ENCODE peak calls at places on chromosomes 3 and 15, in nine cellular contexts. One of them, this sample, is unnamed.

GRCh38 chr3:117105650-117106049 is 396.1 kb downstream of the TUSC7 start:
- DNase-seq in fibroblast of lung: peak
- DNase-seq in brain microvascular endothelial cell: peak
- DNase-seq in GM23338: no peak
- DNase-seq in CD8-positive, alpha-beta T cell: no peak
- DNase-seq in PC-3: no peak
- DNase-seq in GM12865: no peak
- DNase-seq in SK-N-SH: peak
- DNase-seq in left ventricle myocardium inferior: no peak
- DNase-seq in this sample: peak

GRCh38 chr3:156689589-156689988 is 15.2 kb downstream of the TIPARP start:
- DNase-seq in fibroblast of lung: no peak
- DNase-seq in brain microvascular endothelial cell: no peak
- DNase-seq in GM23338: no peak
- DNase-seq in CD8-positive, alpha-beta T cell: no peak
- DNase-seq in PC-3: no peak
- DNase-seq in GM12865: no peak
- DNase-seq in SK-N-SH: no peak
- DNase-seq in left ventricle myocardium inferior: no peak
- DNase-seq in this sample: no peak

GRCh38 chr3:58206406-58207011 is 4.3 kb downstream of the DNASE1L3 start:
- DNase-seq in fibroblast of lung: peak
- DNase-seq in brain microvascular endothelial cell: peak
- DNase-seq in GM23338: no peak
- DNase-seq in CD8-positive, alpha-beta T cell: no peak
- DNase-seq in PC-3: peak
- DNase-seq in GM12865: no peak
- DNase-seq in SK-N-SH: no peak
- DNase-seq in left ventricle myocardium inferior: no peak
- DNase-seq in this sample: peak

GRCh38 chr15:55802600-55803376 is 59.8 kb upstream of the PRTG start:
- DNase-seq in fibroblast of lung: no peak
- DNase-seq in brain microvascular endothelial cell: no peak
- DNase-seq in GM23338: peak
- DNase-seq in CD8-positive, alpha-beta T cell: no peak
- DNase-seq in PC-3: no peak
- DNase-seq in GM12865: no peak
- DNase-seq in SK-N-SH: peak
- DNase-seq in left ventricle myocardium inferior: no peak
- DNase-seq in this sample: no peak

GRCh38 chr3:157176108-157176507 is 16.2 kb upstream of the CCNL1 start:
- DNase-seq in fibroblast of lung: peak
- DNase-seq in brain microvascular endothelial cell: no peak
- DNase-seq in GM23338: no peak
- DNase-seq in CD8-positive, alpha-beta T cell: no peak
- DNase-seq in PC-3: no peak
- DNase-seq in GM12865: no peak
- DNase-seq in SK-N-SH: peak
- DNase-seq in left ventricle myocardium inferior: no peak
- DNase-seq in this sample: no peak

GRCh38 chr15:40182358-40183029 is 21.6 kb downstream of the BUB1B start:
- DNase-seq in fibroblast of lung: no peak
- DNase-seq in brain microvascular endothelial cell: no peak
- DNase-seq in GM23338: no peak
- DNase-seq in CD8-positive, alpha-beta T cell: no peak
- DNase-seq in PC-3: no peak
- DNase-seq in GM12865: no peak
- DNase-seq in SK-N-SH: no peak
- DNase-seq in left ventricle myocardium inferior: no peak
- DNase-seq in this sample: no peak

GRCh38 chr15:95616306-95616705 is 714.2 kb upstream of the NR2F2 start:
- DNase-seq in fibroblast of lung: no peak
- DNase-seq in brain microvascular endothelial cell: no peak
- DNase-seq in GM23338: no peak
- DNase-seq in CD8-positive, alpha-beta T cell: no peak
- DNase-seq in PC-3: no peak
- DNase-seq in GM12865: no peak
- DNase-seq in SK-N-SH: no peak
- DNase-seq in left ventricle myocardium inferior: no peak
- DNase-seq in this sample: no peak

GRCh38 chr3:65402597-65402996 is 636.1 kb downstream of the MAGI1 start:
- DNase-seq in fibroblast of lung: peak
- DNase-seq in brain microvascular endothelial cell: peak
- DNase-seq in GM23338: peak
- DNase-seq in CD8-positive, alpha-beta T cell: no peak
- DNase-seq in PC-3: peak
- DNase-seq in GM12865: no peak
- DNase-seq in SK-N-SH: no peak
- DNase-seq in left ventricle myocardium inferior: no peak
- DNase-seq in this sample: peak

GRCh38 chr15:81939604-81940440 is 106.0 kb downstream of the MEX3B start:
- DNase-seq in fibroblast of lung: peak
- DNase-seq in brain microvascular endothelial cell: peak
- DNase-seq in GM23338: peak
- DNase-seq in CD8-positive, alpha-beta T cell: no peak
- DNase-seq in PC-3: peak
- DNase-seq in GM12865: peak
- DNase-seq in SK-N-SH: peak
- DNase-seq in left ventricle myocardium inferior: no peak
- DNase-seq in this sample: peak

GRCh38 chr15:99249270-99249817 is at the start of gene TTC23:
- DNase-seq in fibroblast of lung: peak
- DNase-seq in brain microvascular endothelial cell: peak
- DNase-seq in GM23338: peak
- DNase-seq in CD8-positive, alpha-beta T cell: no peak
- DNase-seq in PC-3: peak
- DNase-seq in GM12865: no peak
- DNase-seq in SK-N-SH: no peak
- DNase-seq in left ventricle myocardium inferior: no peak
- DNase-seq in this sample: peak

GRCh38 chr15:70327328-70328136 is 229.8 kb upstream of the TLE3 start:
- DNase-seq in fibroblast of lung: peak
- DNase-seq in brain microvascular endothelial cell: peak
- DNase-seq in GM23338: no peak
- DNase-seq in CD8-positive, alpha-beta T cell: no peak
- DNase-seq in PC-3: no peak
- DNase-seq in GM12865: no peak
- DNase-seq in SK-N-SH: no peak
- DNase-seq in left ventricle myocardium inferior: no peak
- DNase-seq in this sample: peak

GRCh38 chr15:91129436-91129835 is 29.4 kb downstream of the SV2B start:
- DNase-seq in fibroblast of lung: no peak
- DNase-seq in brain microvascular endothelial cell: no peak
- DNase-seq in GM23338: no peak
- DNase-seq in CD8-positive, alpha-beta T cell: no peak
- DNase-seq in PC-3: no peak
- DNase-seq in GM12865: no peak
- DNase-seq in SK-N-SH: no peak
- DNase-seq in left ventricle myocardium inferior: no peak
- DNase-seq in this sample: no peak

GRCh38 chr3:55765906-55766701 is 279.0 kb upstream of the WNT5A start:
- DNase-seq in fibroblast of lung: no peak
- DNase-seq in brain microvascular endothelial cell: no peak
- DNase-seq in GM23338: no peak
- DNase-seq in CD8-positive, alpha-beta T cell: no peak
- DNase-seq in PC-3: no peak
- DNase-seq in GM12865: no peak
- DNase-seq in SK-N-SH: no peak
- DNase-seq in left ventricle myocardium inferior: no peak
- DNase-seq in this sample: no peak

GRCh38 chr15:74243431-74243830 is 7.3 kb downstream of the CCDC33 start:
- DNase-seq in fibroblast of lung: no peak
- DNase-seq in brain microvascular endothelial cell: no peak
- DNase-seq in GM23338: no peak
- DNase-seq in CD8-positive, alpha-beta T cell: no peak
- DNase-seq in PC-3: no peak
- DNase-seq in GM12865: no peak
- DNase-seq in SK-N-SH: no peak
- DNase-seq in left ventricle myocardium inferior: no peak
- DNase-seq in this sample: no peak

DNA sequence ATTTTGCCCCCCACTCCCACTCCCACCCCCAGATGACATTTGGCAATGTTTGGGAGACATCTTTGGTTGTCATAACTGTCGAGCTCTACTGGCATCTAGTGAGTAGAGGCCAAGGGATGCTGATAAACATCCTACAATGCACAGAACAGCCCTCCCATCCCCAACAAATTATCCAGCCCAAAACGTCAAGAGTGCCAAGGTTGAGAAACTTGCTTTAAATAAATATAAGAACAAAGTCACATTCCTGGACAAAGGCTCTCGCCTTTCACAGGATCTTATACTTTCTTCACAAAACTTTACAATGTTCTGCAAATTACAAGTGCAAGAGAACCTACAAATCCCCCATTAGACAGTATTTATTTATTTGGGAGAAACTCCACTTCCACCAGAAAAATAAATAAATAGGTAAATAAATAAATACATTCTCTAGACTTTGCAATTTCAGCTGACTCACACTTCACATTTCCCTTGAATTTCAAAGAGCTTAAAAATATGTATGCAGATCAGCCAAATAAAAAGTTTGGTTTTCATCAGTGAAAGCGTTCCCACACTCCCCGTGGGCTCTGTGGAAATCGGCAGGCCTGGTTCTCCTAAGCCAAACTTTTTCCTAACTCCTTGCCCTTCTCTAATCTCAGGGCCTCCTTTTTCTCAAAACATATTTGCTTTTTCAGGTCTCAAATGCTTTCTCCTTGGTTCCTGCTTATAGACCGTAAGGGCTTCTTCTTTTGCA is 12.7 kb upstream of the CPA3 start:
- DNase-seq in fibroblast of lung: no peak
- DNase-seq in brain microvascular endothelial cell: no peak
- DNase-seq in GM23338: no peak
- DNase-seq in CD8-positive, alpha-beta T cell: no peak
- DNase-seq in PC-3: no peak
- DNase-seq in GM12865: no peak
- DNase-seq in SK-N-SH: no peak
- DNase-seq in left ventricle myocardium inferior: no peak
- DNase-seq in this sample: no peak
- TF ChIP-seq CTCF in fibroblast of lung: no peak
- TF ChIP-seq CTCF in brain microvascular endothelial cell: no peak
- TF ChIP-seq CTCF in GM23338: no peak
- TF ChIP-seq CTCF in CD8-positive, alpha-beta T cell: no peak
- TF ChIP-seq CTCF in PC-3: no peak
- TF ChIP-seq CTCF in GM12865: no peak
- TF ChIP-seq CTCF in SK-N-SH: no peak
- TF ChIP-seq CTCF in left ventricle myocardium inferior: no peak
- TF ChIP-seq CTCF in this sample: no peak

GRCh38 chr3:114079761-114080160 is 23.2 kb downstream of the QTRT2 start:
- DNase-seq in fibroblast of lung: peak
- DNase-seq in brain microvascular endothelial cell: peak
- DNase-seq in GM23338: no peak
- DNase-seq in CD8-positive, alpha-beta T cell: no peak
- DNase-seq in PC-3: no peak
- DNase-seq in GM12865: no peak
- DNase-seq in SK-N-SH: no peak
- DNase-seq in left ventricle myocardium inferior: no peak
- DNase-seq in this sample: no peak
- H3K4me3 ChIP-seq in fibroblast of lung: no peak
- H3K4me3 ChIP-seq in brain microvascular endothelial cell: no peak
- H3K4me3 ChIP-seq in GM23338: no peak
- H3K4me3 ChIP-seq in CD8-positive, alpha-beta T cell: no peak
- H3K4me3 ChIP-seq in PC-3: no peak
- H3K4me3 ChIP-seq in GM12865: no peak
- H3K4me3 ChIP-seq in SK-N-SH: no peak
- H3K4me3 ChIP-seq in left ventricle myocardium inferior: peak
- H3K4me3 ChIP-seq in this sample: no peak

GRCh38 chr3:155352900-155353490 is 59.5 kb upstream of the STRIT1 start:
- DNase-seq in fibroblast of lung: peak
- DNase-seq in brain microvascular endothelial cell: no peak
- DNase-seq in GM23338: peak
- DNase-seq in CD8-positive, alpha-beta T cell: no peak
- DNase-seq in PC-3: peak
- DNase-seq in GM12865: peak
- DNase-seq in SK-N-SH: peak
- DNase-seq in left ventricle myocardium inferior: no peak
- DNase-seq in this sample: peak

GRCh38 chr3:155354658-155355057 is 61.2 kb upstream of the STRIT1 start:
- DNase-seq in fibroblast of lung: no peak
- DNase-seq in brain microvascular endothelial cell: no peak
- DNase-seq in GM23338: no peak
- DNase-seq in CD8-positive, alpha-beta T cell: no peak
- DNase-seq in PC-3: no peak
- DNase-seq in GM12865: no peak
- DNase-seq in SK-N-SH: no peak
- DNase-seq in left ventricle myocardium inferior: no peak
- DNase-seq in this sample: no peak

GRCh38 chr3:155360281-155360680 is 66.8 kb upstream of the STRIT1 start:
- DNase-seq in fibroblast of lung: no peak
- DNase-seq in brain microvascular endothelial cell: no peak
- DNase-seq in GM23338: no peak
- DNase-seq in CD8-positive, alpha-beta T cell: no peak
- DNase-seq in PC-3: no peak
- DNase-seq in GM12865: no peak
- DNase-seq in SK-N-SH: no peak
- DNase-seq in left ventricle myocardium inferior: no peak
- DNase-seq in this sample: no peak

DNA sequence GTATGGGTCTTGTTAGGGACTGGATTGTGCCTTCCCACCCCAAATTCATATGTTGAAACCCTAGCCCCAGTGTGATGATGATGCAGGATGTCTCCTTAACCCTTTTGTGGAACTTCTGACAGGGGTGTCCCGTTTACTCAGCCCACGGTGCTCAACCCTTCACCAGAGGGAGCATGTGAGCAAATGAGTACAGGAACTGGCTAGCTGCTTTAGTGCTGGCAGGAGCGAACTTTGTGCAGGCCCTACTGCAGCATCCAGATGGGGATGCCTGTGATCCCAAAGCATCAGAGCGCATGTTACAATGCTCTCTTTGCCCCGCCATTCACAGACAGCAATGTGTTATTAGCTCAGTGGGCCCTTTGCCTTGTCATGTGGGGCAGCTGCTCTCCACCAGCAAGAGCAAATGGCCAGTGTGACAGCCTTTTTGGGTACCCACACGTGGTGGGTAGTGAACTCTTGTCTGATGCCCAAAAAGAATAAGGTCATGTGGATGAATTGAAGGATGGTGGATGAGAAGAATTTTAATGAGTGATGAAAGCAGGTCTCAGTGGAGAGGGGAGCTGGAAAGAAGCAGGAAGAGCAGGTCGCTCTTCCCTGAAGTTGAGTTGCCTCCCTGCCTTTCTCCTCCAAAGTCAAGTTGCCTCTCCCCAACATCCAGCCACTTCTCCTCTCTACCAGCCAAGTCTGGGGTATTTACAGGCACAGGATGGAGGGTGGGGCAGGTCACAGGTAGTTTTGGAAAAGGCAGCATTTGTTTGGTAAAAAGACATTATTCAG is 63.3 kb upstream of the STRIT1 start:
- DNase-seq in fibroblast of lung: peak
- DNase-seq in brain microvascular endothelial cell: no peak
- DNase-seq in GM23338: peak
- DNase-seq in CD8-positive, alpha-beta T cell: no peak
- DNase-seq in PC-3: peak
- DNase-seq in GM12865: no peak
- DNase-seq in SK-N-SH: no peak
- DNase-seq in left ventricle myocardium inferior: no peak
- DNase-seq in this sample: no peak
- TF ChIP-seq CTCF in fibroblast of lung: no peak
- TF ChIP-seq CTCF in brain microvascular endothelial cell: peak
- TF ChIP-seq CTCF in GM23338: peak
- TF ChIP-seq CTCF in CD8-positive, alpha-beta T cell: no peak
- TF ChIP-seq CTCF in PC-3: peak
- TF ChIP-seq CTCF in GM12865: no peak
- TF ChIP-seq CTCF in SK-N-SH: no peak
- TF ChIP-seq CTCF in left ventricle myocardium inferior: peak
- TF ChIP-seq CTCF in this sample: peak

GRCh38 chr3:149659173-149659468 is 1.3 kb upstream of the WWTR1 start:
- DNase-seq in fibroblast of lung: no peak
- DNase-seq in brain microvascular endothelial cell: no peak
- DNase-seq in GM23338: no peak
- DNase-seq in CD8-positive, alpha-beta T cell: no peak
- DNase-seq in PC-3: no peak
- DNase-seq in GM12865: no peak
- DNase-seq in SK-N-SH: no peak
- DNase-seq in left ventricle myocardium inferior: no peak
- DNase-seq in this sample: no peak
- H3K4me3 ChIP-seq in fibroblast of lung: peak
- H3K4me3 ChIP-seq in brain microvascular endothelial cell: peak
- H3K4me3 ChIP-seq in GM23338: peak
- H3K4me3 ChIP-seq in CD8-positive, alpha-beta T cell: no peak
- H3K4me3 ChIP-seq in PC-3: peak
- H3K4me3 ChIP-seq in GM12865: peak
- H3K4me3 ChIP-seq in SK-N-SH: no peak
- H3K4me3 ChIP-seq in left ventricle myocardium inferior: peak
- H3K4me3 ChIP-seq in this sample: peak